ENCODE peak calls at places on chromosomes 6 and 20, in nine cellular contexts. O is stimulated activated naive CD8-positive, alpha-beta T cell treated with anti-CD3 and anti-CD28 coated beads, Interleukin-15, Interleukin-2, amounts not matched to agents 100 U/mL and 50 U/mL, for 24 hours; Z is dorsolateral prefrontal cortex; E is stimulated activated naive B cell treated with anti-CD40 and anti-IgM and Interleukin-4, amounts not matched to agents 10 μg/mL and 1 μg/mL and 100 μg/mL, for 72 hours; Y is stimulated activated naive CD4-positive, alpha-beta T cell; K is central memory CD4-positive, alpha-beta T cell; L is stimulated activated CD4-positive, alpha-beta T cell treated with anti-CD3 and anti-CD28 coated beads, Interleukin-4, amount 100 ng/mL, for 1 hour; H is KG1; B is mesendoderm. U is an unnamed sample.

GRCh38 chr6:37919417-37920157 is 100.1 kb downstream of the ZFAND3 start:
- DNase-seq in O (no peak), Z (no peak), E (no peak), Y (no peak), K (no peak), L (no peak), H (no peak), B (peak; percentile 39), U (peak; percentile 19)

GRCh38 chr20:11849270-11849920 is 68.3 kb upstream of the BTBD3 start:
- DNase-seq in O (no peak), Z (no peak), E (no peak), Y (no peak), K (no peak), L (no peak), H (no peak), B (no peak), U (no peak)

GRCh38 chr6:41111017-41111416 is 38.2 kb downstream of the NFYA start:
- DNase-seq in O (no peak), Z (no peak), E (no peak), Y (no peak), K (no peak), L (no peak), H (no peak), B (no peak), U (no peak)

GRCh38 chr6:160042788-160043301 is 74.0 kb downstream of the IGF2R start:
- DNase-seq in O (no peak), Z (no peak), E (no peak), Y (no peak), K (no peak), L (no peak), H (no peak), B (no peak), U (no peak)

GRCh38 chr6:151502499-151502898 is 8.7 kb downstream of the CCDC170 start:
- DNase-seq in O (no peak), Z (no peak), E (no peak), Y (no peak), K (no peak), L (no peak), H (no peak), B (no peak), U (no peak)

GRCh38 chr6:151675746-151676459 is 131.6 kb upstream of the ESR1 start:
- DNase-seq in O (peak; percentile 56), Z (no peak), E (no peak), Y (peak; percentile 53), K (peak; percentile 43), L (peak; percentile 46), H (peak; percentile 3), B (peak; percentile 78), U (peak; percentile 85)

GRCh38 chr20:50817776-50818172 is 22.9 kb downstream of the BCAS4 start:
- DNase-seq in O (no peak), Z (no peak), E (no peak), Y (peak; percentile 54), K (no peak), L (no peak), H (no peak), B (no peak), U (no peak)

GRCh38 chr20:5668529-5668868 is 81.7 kb upstream of the SHLD1 start:
- DNase-seq in O (no peak), Z (no peak), E (no peak), Y (no peak), K (no peak), L (no peak), H (no peak), B (no peak), U (no peak)

GRCh38 chr20:1496930-1497329 is 5.7 kb upstream of the SIRPB2 start:
- DNase-seq in O (no peak), Z (no peak), E (no peak), Y (no peak), K (no peak), L (no peak), H (no peak), B (no peak), U (no peak)

GRCh38 chr6:56172144-56172543 is 75.2 kb downstream of the COL21A1 start:
- DNase-seq in O (no peak), Z (no peak), E (no peak), Y (no peak), K (no peak), L (no peak), H (no peak), B (peak; percentile 11), U (no peak)

GRCh38 chr6:10149603-10150002 is 265.3 kb downstream of the TFAP2A start:
- DNase-seq in O (no peak), Z (no peak), E (no peak), Y (no peak), K (no peak), L (no peak), H (no peak), B (no peak), U (no peak)

GRCh38 chr6:134964451-134965203 is 14.7 kb upstream of the ALDH8A1 start:
- DNase-seq in O (no peak), Z (no peak), E (no peak), Y (no peak), K (no peak), L (no peak), H (no peak), B (no peak), U (no peak)

GRCh38 chr20:42277203-42277602 is 659.0 kb upstream of the CHD6 start:
- DNase-seq in O (no peak), Z (peak; percentile 62), E (no peak), Y (no peak), K (no peak), L (no peak), H (no peak), B (no peak), U (no peak)

GRCh38 chr20:49853640-49854039 is 41.0 kb downstream of the SLC9A8 start:
- DNase-seq in O (no peak), Z (no peak), E (no peak), Y (no peak), K (no peak), L (no peak), H (no peak), B (peak; percentile 86), U (peak; percentile 72)